ENCODE peak calls at places on chromosomes 6 and 20, in nine cellular contexts. M, I, K, Q, F, L, S, E and P are unnamed samples.
A peak's percentile ranks its signal among the peaks of the same experiment; 100 is the strongest.

GRCh38 chr20:47343007-47343472 is 13.5 kb downstream of the ZMYND8 start:
- DNase-seq in Q (no peak), M (no peak), I (no peak), E (no peak), L (no peak), F (no peak), S (no peak), K (no peak), P (no peak)

GRCh38 chr20:14712302-14712739 is 374.9 kb upstream of the FLRT3 start:
- DNase-seq in L (peak; percentile 63), E (no peak), S (no peak), M (no peak), F (peak; percentile 93), I (no peak), K (no peak), Q (no peak), P (no peak)

GRCh38 chr6:37741757-37742400 is 44.2 kb upstream of the MDGA1 start:
- DNase-seq in K (peak; percentile 19), L (no peak), I (no peak), M (no peak), S (no peak), F (no peak), E (no peak), Q (no peak), P (no peak)

GRCh38 chr6:75842732-75843131 is 93.7 kb downstream of the MYO6 start:
- DNase-seq in F (no peak), L (no peak), Q (no peak), M (no peak), K (no peak), I (no peak), S (no peak), E (no peak), P (no peak)

GRCh38 chr20:41499064-41499463 is 119.1 kb downstream of the CHD6 start:
- DNase-seq in F (no peak), S (no peak), I (no peak), M (no peak), K (no peak), L (no peak), E (no peak), Q (no peak), P (no peak)

GRCh38 chr6:153947817-153948447 is 91.1 kb upstream of the OPRM1 start:
- DNase-seq in M (peak; percentile 32), Q (peak; percentile 9), F (peak; percentile 5), S (no peak), E (no peak), K (no peak), L (no peak), I (no peak), P (no peak)

GRCh38 chr6:134317471-134318131 is at the start of gene SGK1:
- DNase-seq in I (peak; percentile 21), L (no peak), M (peak; percentile 17), Q (no peak), S (no peak), F (peak; percentile 20), E (peak; percentile 37), K (no peak), P (no peak)

GRCh38 chr20:59151820-59152219 is 11.8 kb upstream of the ZNF831 start:
- DNase-seq in K (no peak), F (no peak), S (no peak), I (no peak), Q (no peak), L (no peak), M (no peak), E (no peak), P (no peak)

GRCh38 chr6:42316390-42316970 is 98.8 kb upstream of the MRPS10 start:
- DNase-seq in L (peak; percentile 61), E (peak; percentile 57), F (no peak), Q (peak; percentile 87), I (no peak), M (peak; percentile 51), S (no peak), K (no peak), P (no peak)

GRCh38 chr6:170292778-170293164 is 1.9 kb upstream of the DLL1 start:
- DNase-seq in K (no peak), L (no peak), I (no peak), E (no peak), Q (no peak), S (no peak), F (no peak), M (no peak), P (no peak)

GRCh38 chr20:45091366-45091765 is 9.6 kb downstream of the KCNS1 start:
- DNase-seq in K (no peak), S (no peak), L (no peak), Q (no peak), I (no peak), F (no peak), E (no peak), M (no peak), P (no peak)

GRCh38 chr6:145213614-145214013 is 521.7 kb downstream of the EPM2A start:
- DNase-seq in K (no peak), I (no peak), E (no peak), F (no peak), Q (no peak), S (no peak), M (no peak), L (no peak), P (no peak)

GRCh38 chr6:44776344-44776743 is 388.8 kb downstream of the CDC5L start:
- DNase-seq in F (no peak), M (no peak), Q (no peak), I (no peak), K (no peak), E (no peak), S (no peak), L (no peak), P (no peak)

GRCh38 chr6:10384064-10384317 is 30.9 kb downstream of the TFAP2A start:
- DNase-seq in E (no peak), S (no peak), I (no peak), F (no peak), M (no peak), Q (no peak), K (no peak), L (no peak), P (no peak)
- H3K27ac ChIP-seq in E (no peak overlapping the region), S (no peak overlapping the region), I (no peak overlapping the region), F (no peak overlapping the region), M (no peak overlapping the region), Q (no peak overlapping the region), K (no peak overlapping the region), L (no peak overlapping the region), P (no peak overlapping the region)

DNA sequence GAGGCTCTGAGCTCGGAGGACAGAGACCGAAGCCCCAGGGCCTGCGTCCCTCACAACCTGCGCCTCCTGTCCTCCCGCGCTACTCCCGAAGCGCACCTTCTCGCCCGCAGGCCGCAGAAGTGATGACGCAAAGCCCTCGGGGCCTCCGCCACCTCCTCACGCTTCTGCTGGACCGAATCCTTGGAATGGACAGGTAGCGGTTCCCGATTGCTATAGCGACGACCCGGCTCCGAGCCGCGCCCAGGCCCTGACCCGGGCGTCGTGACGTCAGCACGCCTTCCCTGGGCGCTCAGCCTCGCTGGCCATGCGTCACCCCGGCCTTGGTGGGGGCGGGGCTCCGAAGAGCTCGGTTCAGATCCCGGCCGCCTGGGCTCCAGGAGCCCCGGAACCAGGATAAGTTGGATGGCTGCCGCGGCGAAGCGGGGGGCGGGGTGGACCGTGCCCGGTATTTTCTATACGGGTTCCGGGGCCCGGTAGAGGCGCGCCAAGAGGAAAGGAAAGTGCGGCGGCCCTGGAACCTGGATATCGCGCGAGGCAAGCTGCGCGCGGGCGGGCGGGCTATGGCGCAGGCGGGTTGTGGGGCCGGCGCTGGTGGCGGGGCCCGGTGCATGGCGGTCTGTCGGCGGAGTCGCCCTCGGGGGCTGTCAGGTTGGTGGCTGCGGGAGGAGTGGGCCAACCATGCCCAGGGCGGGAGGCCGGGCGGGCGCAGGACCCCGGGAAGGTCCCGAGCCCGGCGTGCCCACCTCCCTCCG is at the start of gene ZNF76:
- DNase-seq in Q (peak; percentile 95), I (peak; percentile 99), M (peak; percentile 99), L (peak; percentile 91), E (peak; percentile 97), K (peak; percentile 99), S (peak; percentile 98), F (peak; percentile 99), P (peak; percentile 87)
- TF ChIP-seq CTCF in Q (no peak), I (no peak), M (peak; percentile 86), L (no peak), E (peak; percentile 74), K (no peak), S (no peak), F (no peak), P (no peak)

DNA sequence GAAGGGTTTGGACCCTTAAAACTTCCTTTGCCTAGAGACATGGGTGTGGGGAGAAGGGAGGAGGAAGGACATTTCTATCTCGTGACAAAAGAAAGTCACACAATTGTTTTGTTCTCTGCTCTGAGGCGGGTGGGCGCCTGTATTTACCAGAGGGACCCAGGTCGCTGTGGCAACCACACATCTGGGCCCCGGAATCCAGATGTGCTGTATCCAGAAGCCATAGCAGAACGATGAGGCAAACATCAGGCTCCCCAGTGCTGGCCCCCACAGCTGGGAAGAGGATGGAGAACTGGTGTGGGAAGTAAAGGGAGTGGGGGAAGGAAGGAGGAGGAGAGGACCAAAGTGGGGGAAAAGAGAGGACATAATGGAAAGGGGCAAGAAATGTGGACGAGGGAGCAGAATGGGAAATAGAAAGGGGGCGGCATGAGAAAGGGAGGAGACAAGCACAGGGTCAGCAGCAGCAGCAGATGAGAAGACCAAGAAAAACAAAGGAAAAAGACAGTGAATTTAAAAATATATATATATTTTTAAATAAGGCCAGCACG is 3.4 kb upstream of the TNXB start:
- DNase-seq in S (no peak), K (peak; percentile 75), I (peak; percentile 72), L (no peak), F (no peak), M (no peak), Q (no peak), E (no peak), P (no peak)
- H3K27ac ChIP-seq in S (peak overlapping the region; percentile 19), K (peak overlapping the region; percentile 95), I (peak overlapping the region; percentile 50), L (no peak overlapping the region), F (peak overlapping the region; percentile 91), M (peak overlapping the region; percentile 39), Q (no peak overlapping the region), E (peak overlapping the region; percentile 81), P (peak overlapping the region; percentile 84)

GRCh38 chr6:11718461-11718860 is 60.1 kb downstream of the ADTRP start:
- DNase-seq in Q (no peak), S (no peak), K (no peak), I (no peak), L (no peak), E (no peak), M (no peak), F (no peak), P (no peak)

GRCh38 chr6:11722805-11723631 is 55.6 kb downstream of the ADTRP start:
- DNase-seq in Q (no peak), E (no peak), S (no peak), I (no peak), M (no peak), F (no peak), K (no peak), L (no peak), P (no peak)

GRCh38 chr6:11718031-11718430 is 60.6 kb downstream of the ADTRP start:
- DNase-seq in I (no peak), L (no peak), K (no peak), M (no peak), F (no peak), S (no peak), Q (no peak), E (no peak), P (no peak)

GRCh38 chr6:11727356-11727755 is 51.2 kb downstream of the ADTRP start:
- DNase-seq in E (no peak), I (no peak), K (no peak), M (no peak), Q (no peak), L (no peak), F (no peak), S (no peak), P (no peak)

DNA sequence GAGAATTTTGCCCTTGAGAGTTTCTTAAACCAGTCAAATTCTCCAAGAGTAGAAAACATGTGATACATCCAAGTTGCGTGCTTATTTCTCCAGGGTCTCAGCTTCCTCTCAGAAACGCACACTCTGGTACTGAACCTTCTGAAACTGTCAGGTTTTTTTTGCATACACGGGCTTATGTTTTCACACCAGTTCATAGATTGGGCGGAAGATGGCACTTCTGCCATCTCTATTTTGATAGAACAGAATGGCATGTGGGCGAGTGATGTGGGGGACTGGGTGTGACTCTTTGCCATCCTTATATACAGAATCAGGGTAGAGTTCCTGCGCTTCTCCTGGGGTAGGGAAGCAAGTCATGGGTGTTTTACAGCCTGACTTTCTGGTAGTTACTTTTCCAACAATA is 56.4 kb downstream of the ADTRP start:
- DNase-seq in S (no peak), F (no peak), E (no peak), L (no peak), M (no peak), I (no peak), K (no peak), Q (no peak), P (no peak)
- TF ChIP-seq CTCF in S (no peak), F (no peak), E (no peak), L (no peak), M (no peak), I (no peak), K (no peak), Q (no peak), P (no peak)